ENCODE peak calls at places on chromosomes 1 and 21, in six cellular contexts. L is aorta, C is heart right ventricle, Z is bronchial epithelial cell, G is dorsolateral prefrontal cortex, H is lower lobe of right lung. T is an unnamed sample.

GRCh38 chr1:200279810-200280411 is 129.9 kb downstream of the ZNF281 start:
- DNase-seq in L (no peak), C (peak; percentile 16), Z (peak; percentile 68), G (no peak), H (no peak), T (peak; percentile 48)

GRCh38 chr1:241323510-241323909 is 33.5 kb downstream of the RGS7 start:
- DNase-seq in L (no peak), C (no peak), Z (peak; percentile 4), G (no peak), H (no peak), T (peak; percentile 56)

GRCh38 chr1:33119532-33120217 is 38.7 kb downstream of the AZIN2 start:
- DNase-seq in L (no peak), C (no peak), Z (no peak), G (no peak), H (no peak), T (no peak)

GRCh38 chr21:34813266-34813886 is 144.6 kb downstream of the CLIC6 start:
- DNase-seq in L (no peak), C (no peak), Z (peak; percentile 99), G (no peak), H (no peak), T (no peak)

GRCh38 chr1:209675567-209676154 is 449 bp downstream of the G0S2 start:
- DNase-seq in L (no peak), C (no peak), Z (no peak), G (peak; percentile 54), H (peak; percentile 48), T (peak; percentile 45)

GRCh38 chr1:179217943-179218507 is 11.5 kb downstream of the ABL2 start:
- DNase-seq in L (no peak), C (peak; percentile 20), Z (peak; percentile 29), G (no peak), H (no peak), T (no peak)

GRCh38 chr1:228101994-228102790 is 933 bp downstream of the C1orf35 start:
- DNase-seq in L (no peak), C (no peak), Z (no peak), G (no peak), H (no peak), T (no peak)

GRCh38 chr1:85237613-85238012 is 21.8 kb downstream of the C1orf52 start:
- DNase-seq in L (no peak), C (no peak), Z (no peak), G (no peak), H (no peak), T (no peak)

GRCh38 chr1:227725036-227725435 is 10.1 kb downstream of the JMJD4 start:
- DNase-seq in L (no peak), C (no peak), Z (no peak), G (no peak), H (no peak), T (no peak)

GRCh38 chr1:45266151-45266801 is 59.9 kb upstream of the ZSWIM5 start:
- DNase-seq in L (peak; percentile 80), C (peak; percentile 45), Z (peak; percentile 74), G (no peak), H (no peak), T (peak; percentile 76)

GRCh38 chr1:35590476-35591040 is 17.4 kb downstream of the TFAP2E start:
- DNase-seq in L (peak; percentile 57), C (no peak), Z (no peak), G (no peak), H (no peak), T (no peak)

GRCh38 chr1:41038110-41038509 is 16.6 kb upstream of the SLFNL1 start:
- DNase-seq in L (no peak), C (no peak), Z (no peak), G (no peak), H (no peak), T (no peak)

GRCh38 chr1:176032040-176032645 is 174.9 kb downstream of the COP1 start:
- DNase-seq in L (no peak), C (no peak), Z (no peak), G (no peak), H (no peak), T (no peak)

GRCh38 chr1:225635649-225636048 is 17.3 kb downstream of the ENAH start:
- DNase-seq in L (no peak), C (no peak), Z (no peak), G (no peak), H (no peak), T (no peak)

GRCh38 chr21:33069994-33070811 is at the start of gene OLIG1:
- DNase-seq in L (no peak), C (no peak), Z (no peak), G (peak; percentile 82), H (peak; percentile 73), T (no peak)

GRCh38 chr1:3032371-3032862 is 11.2 kb downstream of the ACTRT2 start:
- DNase-seq in L (peak; percentile 63), C (no peak), Z (no peak), G (peak; percentile 29), H (no peak), T (no peak)

DNA sequence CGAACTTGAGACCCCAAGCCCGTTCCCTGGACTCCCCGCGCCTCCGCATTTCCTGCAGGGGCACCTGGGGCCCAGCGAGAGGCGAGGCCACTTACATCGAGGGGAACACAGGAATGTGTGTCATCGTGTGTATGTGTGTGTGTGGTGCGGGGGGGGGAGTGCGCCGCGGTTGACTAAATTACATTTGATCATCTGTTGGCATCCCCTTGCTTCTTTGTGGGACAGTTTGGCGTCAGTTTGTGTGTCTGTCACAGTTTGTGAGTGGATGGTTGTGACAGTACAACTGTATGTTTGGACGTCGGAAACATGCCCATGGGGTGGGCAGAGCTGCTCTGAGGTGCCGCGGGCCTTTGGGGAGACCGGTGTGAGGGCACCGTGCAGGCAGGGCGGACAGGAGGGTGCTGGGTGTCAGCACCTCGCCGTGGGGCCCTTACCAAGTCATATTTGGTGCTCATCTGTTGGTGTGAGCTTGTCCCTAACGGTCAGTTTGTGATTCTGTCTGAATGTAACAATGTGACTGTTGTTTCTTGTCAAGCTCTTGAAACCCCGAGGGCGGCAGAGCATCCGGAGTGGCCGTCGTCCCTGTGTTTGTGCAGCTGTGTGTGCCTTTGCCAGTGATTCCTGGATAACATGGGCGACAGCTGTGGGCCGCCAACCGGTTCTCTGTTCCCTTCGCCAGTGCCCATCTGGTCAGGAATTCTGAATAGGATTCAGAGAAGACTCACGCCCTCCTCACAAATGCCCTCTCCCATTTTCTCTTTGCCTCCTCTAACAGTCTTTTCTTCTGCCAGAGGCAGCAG is 899 bp downstream of the OPRD1 start:
- DNase-seq in L (no peak), C (no peak), Z (no peak), G (no peak), H (no peak), T (no peak)
- H3K27me3 ChIP-seq in L (no peaks in the 10 kb centered on the region), C (peaks cover 89% of the 10 kb centered on the region), Z (peaks cover 22% of the 10 kb centered on the region), G (peaks cover 43% of the 10 kb centered on the region), H (peaks cover 72% of the 10 kb centered on the region), T (peaks cover 40% of the 10 kb centered on the region)

GRCh38 chr1:238900334-238900865 is 486.0 kb upstream of the CHRM3 start:
- DNase-seq in L (no peak), C (no peak), Z (no peak), G (no peak), H (no peak), T (no peak)
- H3K27me3 ChIP-seq in L (no peaks in the 10 kb centered on the region), C (peaks cover 3% of the 10 kb centered on the region), Z (no peaks in the 10 kb centered on the region), G (no peaks in the 10 kb centered on the region), H (no peaks in the 10 kb centered on the region), T (no peaks in the 10 kb centered on the region)

GRCh38 chr1:27618341-27619067 is 14.6 kb upstream of the AHDC1 start:
- DNase-seq in L (no peak), C (no peak), Z (no peak), G (no peak), H (no peak), T (no peak)

GRCh38 chr1:27615346-27616004 is 11.5 kb upstream of the AHDC1 start:
- DNase-seq in L (no peak), C (no peak), Z (no peak), G (no peak), H (no peak), T (no peak)

GRCh38 chr1:27614625-27615344 is 10.8 kb upstream of the AHDC1 start:
- DNase-seq in L (no peak), C (no peak), Z (no peak), G (no peak), H (no peak), T (no peak)

GRCh38 chr1:27616441-27616840 is 12.5 kb upstream of the AHDC1 start:
- DNase-seq in L (no peak), C (no peak), Z (no peak), G (no peak), H (no peak), T (no peak)

DNA sequence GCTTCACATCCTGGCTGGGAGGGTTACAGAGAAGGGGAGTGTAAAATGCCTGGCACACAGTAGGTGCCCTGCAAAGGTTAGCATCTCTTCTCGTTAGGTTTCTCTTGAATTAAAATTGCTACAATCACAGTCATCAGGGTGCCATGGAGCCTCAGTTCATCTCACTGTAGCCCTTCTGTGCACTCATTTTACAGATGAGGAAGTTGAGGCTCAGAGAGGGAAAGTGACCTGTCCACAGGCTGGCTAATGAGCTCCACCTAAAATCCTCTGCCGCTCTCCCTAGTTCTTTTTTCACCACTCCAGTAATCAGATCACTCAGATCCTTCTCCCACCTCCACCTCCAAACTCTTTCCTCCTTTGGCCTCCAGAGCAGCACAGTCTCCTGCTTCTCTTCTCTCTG is 13.5 kb upstream of the AHDC1 start:
- DNase-seq in L (no peak), C (no peak), Z (no peak), G (no peak), H (no peak), T (no peak)
- H3K27me3 ChIP-seq in L (no peaks in the 10 kb centered on the region), C (no peaks in the 10 kb centered on the region), Z (no peaks in the 10 kb centered on the region), G (peaks cover 4% of the 10 kb centered on the region), H (no peaks in the 10 kb centered on the region), T (no peaks in the 10 kb centered on the region)

DNA sequence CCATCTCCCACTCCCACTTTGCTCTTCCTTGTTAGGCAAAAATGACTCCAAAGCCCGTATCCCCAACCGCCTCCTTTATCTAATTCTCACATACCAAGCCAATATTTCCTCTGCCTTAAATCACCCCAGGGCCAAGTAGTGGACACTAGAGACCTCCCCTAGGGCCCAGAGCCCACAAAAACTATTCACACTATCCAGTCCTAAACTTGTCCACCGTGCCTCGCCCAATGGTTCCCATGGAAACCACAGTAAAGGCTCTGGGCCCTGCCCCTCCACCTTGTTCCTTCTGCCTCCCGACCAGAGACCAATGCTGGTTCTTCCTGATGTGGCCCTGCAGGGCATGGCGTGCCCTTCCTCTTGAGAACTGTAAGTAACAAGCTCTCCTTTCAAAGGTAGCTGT is 11.8 kb downstream of the CFAP107 start:
- DNase-seq in L (no peak), C (no peak), Z (no peak), G (no peak), H (no peak), T (no peak)
- H3K27me3 ChIP-seq in L (no peaks in the 10 kb centered on the region), C (peaks cover 46% of the 10 kb centered on the region), Z (no peaks in the 10 kb centered on the region), G (peaks cover 10% of the 10 kb centered on the region), H (peaks cover 11% of the 10 kb centered on the region), T (peaks cover 6% of the 10 kb centered on the region)

GRCh38 chr1:14543191-14543849 is 55.2 kb upstream of the KAZN start:
- DNase-seq in L (no peak), C (no peak), Z (peak; percentile 6), G (no peak), H (no peak), T (no peak)
- H3K27me3 ChIP-seq in L (no peaks in the 10 kb centered on the region), C (peaks cover 11% of the 10 kb centered on the region), Z (no peaks in the 10 kb centered on the region), G (no peaks in the 10 kb centered on the region), H (no peaks in the 10 kb centered on the region), T (no peaks in the 10 kb centered on the region)